ENCODE peak calls at places on chromosomes 1 and 21, in six cellular contexts. Z is fibroblast of mammary gland, A is fibroblast of pulmonary artery, N is AG09309, U is uterus, P is fibroblast of lung. B is an unnamed sample.

GRCh38 chr1:108605633-108606032 is 45.7 kb downstream of the EEIG2 start:
- DNase-seq in U (no peak), A (no peak), Z (no peak), P (no peak), N (no peak), B (no peak)

GRCh38 chr1:215583185-215583692 is 16.1 kb downstream of the KCTD3 start:
- DNase-seq in Z (no peak), P (peak), A (no peak), N (no peak), U (no peak), B (no peak)

GRCh38 chr1:64834734-64835133 is 89.9 kb downstream of the RAVER2 start:
- DNase-seq in N (peak), Z (peak), A (peak), U (no peak), P (peak), B (no peak)

GRCh38 chr1:1629430-1630190 is 2.4 kb upstream of the MMP23B start:
- DNase-seq in N (no peak), A (no peak), P (no peak), U (no peak), Z (no peak), B (peak)

GRCh38 chr1:246309247-246309884 is 197.7 kb downstream of the SMYD3 start:
- DNase-seq in A (no peak), Z (no peak), U (no peak), N (no peak), P (no peak), B (no peak)

GRCh38 chr1:25729774-25730173 is 70.2 kb upstream of the SELENON start:
- DNase-seq in Z (no peak), A (no peak), N (no peak), U (no peak), P (no peak), B (no peak)

GRCh38 chr1:94920061-94920460 is 6.8 kb downstream of the CNN3 start:
- DNase-seq in P (no peak), N (no peak), A (no peak), Z (no peak), U (no peak), B (no peak)

GRCh38 chr1:161934278-161934608 is 89.4 kb downstream of the OLFML2B start:
- DNase-seq in A (no peak), N (no peak), P (no peak), Z (no peak), U (no peak), B (no peak)

GRCh38 chr1:110067429-110067956 is 3.0 kb downstream of the ALX3 start:
- DNase-seq in U (no peak), A (no peak), N (no peak), P (no peak), Z (no peak), B (no peak)

GRCh38 chr1:238341395-238341794 is 450.7 kb upstream of the ZP4 start:
- DNase-seq in P (no peak), A (no peak), U (no peak), Z (no peak), N (no peak), B (no peak)

DNA sequence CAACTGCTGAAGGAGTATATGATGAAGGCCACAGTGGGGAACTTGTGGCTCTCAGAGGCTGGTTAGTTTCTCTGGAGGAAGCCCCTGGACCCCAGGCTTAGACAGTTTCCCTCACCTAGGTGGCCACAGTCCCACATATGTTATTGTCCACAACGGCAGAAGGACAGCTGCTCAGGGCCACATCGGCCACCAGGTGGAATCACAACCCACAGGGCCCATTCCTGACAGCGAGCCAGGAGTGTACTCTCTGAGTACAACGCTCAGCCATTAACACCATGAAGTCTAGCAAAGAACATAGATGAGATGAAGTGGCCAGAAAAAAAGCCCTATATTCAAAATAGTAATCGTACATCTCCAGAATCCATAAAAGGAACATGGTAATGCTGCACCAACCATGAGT is 383.1 kb downstream of the HHAT start:
- DNase-seq in A (no peak), P (no peak), U (no peak), N (no peak), Z (no peak), B (no peak)
- TF ChIP-seq CTCF in A (no peak), P (no peak), U (no peak), N (no peak), Z (no peak), B (no peak)

GRCh38 chr1:154659823-154660592 is 52.0 kb upstream of the ADAR start:
- DNase-seq in P (no peak), U (no peak), Z (no peak), A (no peak), N (no peak), B (no peak)
- H3K4me3 ChIP-seq in P (no peak), U (no peak), Z (no peak), A (no peak), N (no peak), B (no peak)

GRCh38 chr1:172778461-172779455 is 119.9 kb downstream of the FASLG start:
- DNase-seq in Z (peak), N (no peak), P (no peak), A (peak), U (no peak), B (no peak)
- TF ChIP-seq CTCF in Z (peak), N (peak), P (no peak), A (peak), U (no peak), B (no peak)

DNA sequence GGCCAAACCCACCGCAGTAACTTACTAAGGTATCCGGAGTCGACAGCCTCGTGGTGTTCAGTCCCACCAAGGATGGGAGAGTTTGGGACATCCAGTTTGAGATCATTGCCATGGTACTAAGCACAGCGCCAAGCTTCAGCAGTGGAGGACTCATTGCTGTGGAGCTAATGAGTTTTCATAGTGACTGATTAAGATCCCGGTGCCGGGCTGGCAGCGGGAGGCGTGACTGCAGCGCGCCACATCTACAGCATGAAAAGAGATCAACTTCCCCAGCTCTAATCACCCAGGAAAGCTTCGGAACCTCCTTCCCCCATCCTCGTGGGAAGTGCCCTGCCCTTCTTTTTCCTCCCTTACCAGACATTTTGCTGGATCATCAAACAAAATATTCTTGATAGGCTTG is 149.9 kb downstream of the OLFM3 start:
- DNase-seq in Z (no peak), P (no peak), N (no peak), A (no peak), U (no peak), B (no peak)
- H3K4me3 ChIP-seq in Z (no peak), P (no peak), N (no peak), A (no peak), U (no peak), B (no peak)

GRCh38 chr1:40703316-40703715 is 11.8 kb downstream of the NFYC start:
- DNase-seq in A (peak), U (no peak), Z (peak), N (peak), P (peak), B (no peak)
- TF ChIP-seq CTCF in A (no peak), U (no peak), Z (peak), N (no peak), P (peak), B (no peak)

DNA sequence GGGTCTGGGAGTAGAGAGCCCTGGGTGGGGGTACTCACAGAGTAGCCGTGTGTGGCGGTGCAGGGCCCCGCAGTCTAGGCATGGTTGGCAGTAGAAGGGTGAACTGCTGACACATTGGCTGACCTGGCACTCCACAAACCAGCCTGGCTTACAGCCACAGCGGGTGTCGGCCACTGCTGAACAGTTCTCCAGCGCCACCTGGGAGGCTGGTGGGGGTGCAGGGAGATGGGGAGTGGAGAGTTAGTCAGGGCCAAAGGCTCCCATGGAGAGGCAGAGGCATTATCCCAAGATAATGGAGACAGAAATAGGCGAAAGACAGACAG is 1.5 kb downstream of the TNFRSF25 start:
- DNase-seq in Z (no peak), U (no peak), P (no peak), N (no peak), A (no peak), B (no peak)
- H3K4me3 ChIP-seq in Z (no peak), U (no peak), P (no peak), N (no peak), A (no peak), B (no peak)

GRCh38 chr1:27804791-27805190 is 25.8 kb upstream of the PPP1R8 start:
- DNase-seq in Z (no peak), A (no peak), N (no peak), P (no peak), U (no peak), B (no peak)

GRCh38 chr1:27811741-27812500 is 18.7 kb upstream of the PPP1R8 start:
- DNase-seq in U (no peak), N (no peak), P (no peak), A (no peak), Z (no peak), B (no peak)

GRCh38 chr1:27807385-27807784 is 23.2 kb upstream of the PPP1R8 start:
- DNase-seq in U (no peak), A (peak), N (no peak), P (no peak), Z (no peak), B (no peak)

DNA sequence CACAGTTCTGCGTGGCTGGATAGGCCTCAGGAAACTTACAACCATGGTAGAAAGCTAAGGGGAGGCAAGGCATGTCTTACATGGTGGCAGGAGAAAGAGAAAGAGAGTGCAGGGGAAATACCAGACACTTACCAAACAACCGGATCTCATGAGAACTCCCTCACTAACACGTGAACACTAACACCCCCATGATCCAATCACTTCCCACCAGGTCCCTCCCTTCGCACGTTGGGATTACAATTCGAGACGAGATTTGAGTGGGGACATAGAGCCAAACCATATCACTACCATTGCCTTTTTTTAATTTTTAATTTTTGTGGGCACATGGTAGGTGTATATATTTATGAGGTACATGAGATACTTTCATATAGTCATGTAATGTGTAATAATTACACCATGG is 23.8 kb upstream of the PPP1R8 start:
- DNase-seq in N (no peak), A (no peak), U (no peak), P (no peak), Z (no peak), B (no peak)
- TF ChIP-seq CTCF in N (no peak), A (no peak), U (no peak), P (no peak), Z (no peak), B (no peak)

GRCh38 chr21:23452384-23453083 is 2154.7 kb downstream of the MRPL39 start:
- DNase-seq in U (no peak), Z (no peak), A (no peak), N (no peak), P (no peak), B (no peak)
- H3K4me3 ChIP-seq in U (no peak), Z (no peak), A (no peak), N (no peak), P (no peak), B (no peak)

GRCh38 chr1:67855944-67856343 is 22.7 kb upstream of the GNG12 start:
- DNase-seq in A (peak), Z (peak), P (peak), U (no peak), N (no peak), B (no peak)
- TF ChIP-seq CTCF in A (no peak), Z (no peak), P (no peak), U (no peak), N (no peak), B (no peak)